ENCODE peak calls at places on chromosomes 11 and 22, in ten cellular contexts. One of them, this sample, is unnamed. For H3K4me1, the result is how much of the 10 kb centered on the place peaks cover.

GRCh38 chr11:34313099-34313517 is 44.7 kb downstream of the ABTB2 start:
- DNase-seq in fibroblast of lung: peak
- DNase-seq in CD8-positive, alpha-beta T cell: no peak
- DNase-seq in tibial nerve: no peak
- DNase-seq in transverse colon: no peak
- DNase-seq in endodermal cell: no peak
- DNase-seq in stomach: no peak
- DNase-seq in body of pancreas: no peak
- DNase-seq in heart left ventricle: peak
- DNase-seq in right lobe of liver: no peak
- DNase-seq in this sample: no peak

GRCh38 chr11:67056640-67057409 is at the start of gene RHOD:
- DNase-seq in tibial nerve: no peak
- DNase-seq in heart left ventricle: peak
- DNase-seq in endodermal cell: peak
- DNase-seq in fibroblast of lung: peak
- DNase-seq in right lobe of liver: peak
- DNase-seq in CD8-positive, alpha-beta T cell: peak
- DNase-seq in stomach: peak
- DNase-seq in transverse colon: peak
- DNase-seq in body of pancreas: peak
- DNase-seq in this sample: peak

GRCh38 chr11:63672156-63672463 is 934 bp upstream of the ATL3 start:
- DNase-seq in CD8-positive, alpha-beta T cell: no peak
- DNase-seq in transverse colon: no peak
- DNase-seq in stomach: no peak
- DNase-seq in right lobe of liver: no peak
- DNase-seq in body of pancreas: no peak
- DNase-seq in heart left ventricle: no peak
- DNase-seq in tibial nerve: no peak
- DNase-seq in endodermal cell: no peak
- DNase-seq in fibroblast of lung: no peak
- DNase-seq in this sample: no peak

GRCh38 chr11:47977651-47978050 is 2.7 kb upstream of the PTPRJ start:
- DNase-seq in CD8-positive, alpha-beta T cell: no peak
- DNase-seq in transverse colon: no peak
- DNase-seq in heart left ventricle: no peak
- DNase-seq in stomach: no peak
- DNase-seq in tibial nerve: no peak
- DNase-seq in right lobe of liver: no peak
- DNase-seq in body of pancreas: no peak
- DNase-seq in fibroblast of lung: no peak
- DNase-seq in endodermal cell: no peak
- DNase-seq in this sample: no peak

GRCh38 chr11:122441702-122442092 is 213.8 kb upstream of the UBASH3B start:
- DNase-seq in heart left ventricle: no peak
- DNase-seq in stomach: no peak
- DNase-seq in CD8-positive, alpha-beta T cell: no peak
- DNase-seq in endodermal cell: no peak
- DNase-seq in transverse colon: no peak
- DNase-seq in body of pancreas: no peak
- DNase-seq in tibial nerve: no peak
- DNase-seq in right lobe of liver: no peak
- DNase-seq in fibroblast of lung: no peak
- DNase-seq in this sample: no peak

GRCh38 chr11:99015634-99016454 is 4.9 kb upstream of the CNTN5 start:
- DNase-seq in right lobe of liver: no peak
- DNase-seq in stomach: no peak
- DNase-seq in tibial nerve: no peak
- DNase-seq in endodermal cell: no peak
- DNase-seq in fibroblast of lung: peak
- DNase-seq in transverse colon: no peak
- DNase-seq in heart left ventricle: no peak
- DNase-seq in CD8-positive, alpha-beta T cell: no peak
- DNase-seq in body of pancreas: no peak
- DNase-seq in this sample: peak

GRCh38 chr22:41290262-41291221 is 4.6 kb upstream of the RANGAP1 start:
- DNase-seq in tibial nerve: no peak
- DNase-seq in endodermal cell: peak
- DNase-seq in transverse colon: no peak
- DNase-seq in right lobe of liver: no peak
- DNase-seq in fibroblast of lung: peak
- DNase-seq in heart left ventricle: no peak
- DNase-seq in stomach: no peak
- DNase-seq in body of pancreas: no peak
- DNase-seq in CD8-positive, alpha-beta T cell: no peak
- DNase-seq in this sample: no peak

GRCh38 chr11:71165771-71166170 is 86.6 kb downstream of the SHANK2 start:
- DNase-seq in heart left ventricle: no peak
- DNase-seq in endodermal cell: peak
- DNase-seq in body of pancreas: no peak
- DNase-seq in right lobe of liver: no peak
- DNase-seq in stomach: no peak
- DNase-seq in fibroblast of lung: no peak
- DNase-seq in transverse colon: no peak
- DNase-seq in CD8-positive, alpha-beta T cell: no peak
- DNase-seq in tibial nerve: no peak
- DNase-seq in this sample: no peak

GRCh38 chr11:35723493-35724284 is 61.1 kb downstream of the TRIM44 start:
- DNase-seq in stomach: no peak
- DNase-seq in body of pancreas: no peak
- DNase-seq in transverse colon: no peak
- DNase-seq in endodermal cell: no peak
- DNase-seq in fibroblast of lung: peak
- DNase-seq in heart left ventricle: no peak
- DNase-seq in right lobe of liver: no peak
- DNase-seq in CD8-positive, alpha-beta T cell: no peak
- DNase-seq in tibial nerve: no peak
- DNase-seq in this sample: no peak

GRCh38 chr22:41308054-41308453 is 6.7 kb downstream of the ZC3H7B start:
- DNase-seq in CD8-positive, alpha-beta T cell: no peak
- DNase-seq in tibial nerve: no peak
- DNase-seq in body of pancreas: no peak
- DNase-seq in heart left ventricle: peak
- DNase-seq in stomach: no peak
- DNase-seq in transverse colon: no peak
- DNase-seq in endodermal cell: no peak
- DNase-seq in right lobe of liver: no peak
- DNase-seq in fibroblast of lung: peak
- DNase-seq in this sample: no peak

GRCh38 chr11:11621881-11622706 is at the start of gene GALNT18:
- DNase-seq in stomach: peak
- DNase-seq in heart left ventricle: peak
- DNase-seq in right lobe of liver: peak
- DNase-seq in CD8-positive, alpha-beta T cell: peak
- DNase-seq in endodermal cell: peak
- DNase-seq in transverse colon: peak
- DNase-seq in tibial nerve: peak
- DNase-seq in fibroblast of lung: peak
- DNase-seq in body of pancreas: peak
- DNase-seq in this sample: peak

GRCh38 chr11:74162688-74163467 is 7.9 kb downstream of the C2CD3 start:
- DNase-seq in fibroblast of lung: no peak
- DNase-seq in CD8-positive, alpha-beta T cell: no peak
- DNase-seq in endodermal cell: no peak
- DNase-seq in stomach: no peak
- DNase-seq in right lobe of liver: no peak
- DNase-seq in body of pancreas: no peak
- DNase-seq in heart left ventricle: no peak
- DNase-seq in transverse colon: no peak
- DNase-seq in tibial nerve: no peak
- DNase-seq in this sample: no peak

GRCh38 chr22:42644422-42645340 is 4.3 kb upstream of the ATP5MGL start:
- DNase-seq in tibial nerve: no peak
- DNase-seq in endodermal cell: peak
- DNase-seq in transverse colon: peak
- DNase-seq in heart left ventricle: peak
- DNase-seq in fibroblast of lung: peak
- DNase-seq in stomach: peak
- DNase-seq in CD8-positive, alpha-beta T cell: no peak
- DNase-seq in right lobe of liver: no peak
- DNase-seq in body of pancreas: peak
- DNase-seq in this sample: peak

GRCh38 chr22:20422965-20423635 is 14.5 kb downstream of the SCARF2 start:
- DNase-seq in CD8-positive, alpha-beta T cell: no peak
- DNase-seq in heart left ventricle: peak
- DNase-seq in tibial nerve: no peak
- DNase-seq in endodermal cell: no peak
- DNase-seq in right lobe of liver: peak
- DNase-seq in transverse colon: no peak
- DNase-seq in body of pancreas: peak
- DNase-seq in stomach: peak
- DNase-seq in fibroblast of lung: no peak
- DNase-seq in this sample: no peak

GRCh38 chr22:48450188-48450825 is 1377.4 kb downstream of the BRD1 start:
- DNase-seq in stomach: no peak
- DNase-seq in transverse colon: no peak
- DNase-seq in endodermal cell: no peak
- DNase-seq in CD8-positive, alpha-beta T cell: no peak
- DNase-seq in right lobe of liver: no peak
- DNase-seq in heart left ventricle: no peak
- DNase-seq in tibial nerve: no peak
- DNase-seq in body of pancreas: no peak
- DNase-seq in fibroblast of lung: no peak
- DNase-seq in this sample: no peak
- H3K4me1 ChIP-seq in stomach: under half
- H3K4me1 ChIP-seq in transverse colon: under half
- H3K4me1 ChIP-seq in endodermal cell: under half
- H3K4me1 ChIP-seq in CD8-positive, alpha-beta T cell: under half
- H3K4me1 ChIP-seq in right lobe of liver: under half
- H3K4me1 ChIP-seq in heart left ventricle: under half
- H3K4me1 ChIP-seq in tibial nerve: under half
- H3K4me1 ChIP-seq in body of pancreas: under half
- H3K4me1 ChIP-seq in fibroblast of lung: under half
- H3K4me1 ChIP-seq in this sample: under half

GRCh38 chr11:93248602-93249001 is 50.8 kb upstream of the SLC36A4 start:
- DNase-seq in endodermal cell: no peak
- DNase-seq in body of pancreas: no peak
- DNase-seq in CD8-positive, alpha-beta T cell: no peak
- DNase-seq in right lobe of liver: no peak
- DNase-seq in transverse colon: no peak
- DNase-seq in fibroblast of lung: no peak
- DNase-seq in heart left ventricle: no peak
- DNase-seq in tibial nerve: no peak
- DNase-seq in stomach: no peak
- DNase-seq in this sample: no peak
- TF ChIP-seq CTCF in endodermal cell: peak
- TF ChIP-seq CTCF in body of pancreas: no peak
- TF ChIP-seq CTCF in CD8-positive, alpha-beta T cell: no peak
- TF ChIP-seq CTCF in right lobe of liver: peak
- TF ChIP-seq CTCF in transverse colon: peak
- TF ChIP-seq CTCF in fibroblast of lung: peak
- TF ChIP-seq CTCF in heart left ventricle: no peak
- TF ChIP-seq CTCF in tibial nerve: no peak
- TF ChIP-seq CTCF in stomach: no peak
- TF ChIP-seq CTCF in this sample: no peak

DNA sequence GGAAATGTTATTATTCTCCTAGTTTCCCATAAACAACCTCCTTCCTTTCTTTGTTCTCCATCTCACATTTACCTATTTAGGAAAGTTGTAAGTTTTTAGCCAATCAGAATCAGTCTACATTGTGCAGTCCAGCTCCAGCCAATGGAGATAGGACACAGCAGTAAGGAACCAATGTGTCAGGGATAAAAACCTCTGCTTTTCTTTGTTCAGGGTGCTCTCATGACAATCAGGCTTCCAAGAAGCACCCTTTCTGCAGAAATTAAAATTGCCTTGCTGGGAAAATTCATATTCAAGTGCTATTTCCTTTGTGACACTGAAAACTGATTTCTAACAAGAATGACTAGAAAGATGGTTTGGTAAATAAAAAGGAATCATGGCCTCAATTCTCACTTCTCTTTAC is 14.6 kb downstream of the SCGB2A1 start:
- DNase-seq in body of pancreas: no peak
- DNase-seq in heart left ventricle: no peak
- DNase-seq in right lobe of liver: no peak
- DNase-seq in CD8-positive, alpha-beta T cell: no peak
- DNase-seq in fibroblast of lung: peak
- DNase-seq in stomach: no peak
- DNase-seq in tibial nerve: no peak
- DNase-seq in endodermal cell: no peak
- DNase-seq in transverse colon: no peak
- DNase-seq in this sample: no peak
- H3K4me1 ChIP-seq in body of pancreas: under half
- H3K4me1 ChIP-seq in heart left ventricle: under half
- H3K4me1 ChIP-seq in right lobe of liver: under half
- H3K4me1 ChIP-seq in CD8-positive, alpha-beta T cell: under half
- H3K4me1 ChIP-seq in fibroblast of lung: under half
- H3K4me1 ChIP-seq in stomach: under half
- H3K4me1 ChIP-seq in tibial nerve: under half
- H3K4me1 ChIP-seq in endodermal cell: under half
- H3K4me1 ChIP-seq in transverse colon: under half
- H3K4me1 ChIP-seq in this sample: under half

GRCh38 chr22:36985490-36985889 is 33.8 kb downstream of the TST start:
- DNase-seq in fibroblast of lung: no peak
- DNase-seq in CD8-positive, alpha-beta T cell: no peak
- DNase-seq in heart left ventricle: no peak
- DNase-seq in body of pancreas: no peak
- DNase-seq in right lobe of liver: no peak
- DNase-seq in endodermal cell: no peak
- DNase-seq in tibial nerve: no peak
- DNase-seq in transverse colon: no peak
- DNase-seq in stomach: no peak
- DNase-seq in this sample: no peak

GRCh38 chr22:36979511-36979910 is 39.7 kb downstream of the TST start:
- DNase-seq in body of pancreas: no peak
- DNase-seq in heart left ventricle: no peak
- DNase-seq in transverse colon: no peak
- DNase-seq in CD8-positive, alpha-beta T cell: no peak
- DNase-seq in stomach: no peak
- DNase-seq in tibial nerve: no peak
- DNase-seq in endodermal cell: no peak
- DNase-seq in fibroblast of lung: no peak
- DNase-seq in right lobe of liver: no peak
- DNase-seq in this sample: no peak

GRCh38 chr22:36981247-36981775 is 37.9 kb downstream of the TST start:
- DNase-seq in heart left ventricle: no peak
- DNase-seq in stomach: no peak
- DNase-seq in CD8-positive, alpha-beta T cell: no peak
- DNase-seq in transverse colon: no peak
- DNase-seq in body of pancreas: no peak
- DNase-seq in fibroblast of lung: no peak
- DNase-seq in endodermal cell: peak
- DNase-seq in tibial nerve: no peak
- DNase-seq in right lobe of liver: no peak
- DNase-seq in this sample: no peak

GRCh38 chr22:36979016-36979415 is 40.2 kb downstream of the TST start:
- DNase-seq in endodermal cell: no peak
- DNase-seq in CD8-positive, alpha-beta T cell: no peak
- DNase-seq in heart left ventricle: no peak
- DNase-seq in right lobe of liver: no peak
- DNase-seq in fibroblast of lung: no peak
- DNase-seq in body of pancreas: no peak
- DNase-seq in transverse colon: no peak
- DNase-seq in tibial nerve: no peak
- DNase-seq in stomach: no peak
- DNase-seq in this sample: no peak

DNA sequence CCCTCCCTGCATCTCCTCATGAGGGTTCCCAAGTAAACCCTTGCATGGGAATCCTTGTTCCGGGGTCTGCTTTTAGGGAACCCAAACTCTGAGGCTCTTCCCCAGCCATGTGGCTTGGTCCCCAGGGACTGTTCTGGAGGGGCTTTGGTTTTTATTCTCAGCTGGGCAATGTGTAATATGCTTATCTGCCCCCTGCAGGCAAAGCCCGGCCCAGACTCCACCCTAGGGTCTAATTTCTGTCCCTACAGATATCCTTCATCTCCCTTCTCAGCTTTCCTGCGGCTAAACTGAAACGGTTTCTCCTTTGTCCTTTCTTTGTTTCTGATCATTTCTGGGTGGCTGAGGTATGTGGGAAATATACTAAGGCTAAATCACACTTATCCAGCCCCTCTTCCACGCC is 37.1 kb downstream of the TST start:
- DNase-seq in tibial nerve: no peak
- DNase-seq in transverse colon: no peak
- DNase-seq in stomach: no peak
- DNase-seq in endodermal cell: no peak
- DNase-seq in heart left ventricle: no peak
- DNase-seq in right lobe of liver: no peak
- DNase-seq in fibroblast of lung: no peak
- DNase-seq in CD8-positive, alpha-beta T cell: no peak
- DNase-seq in body of pancreas: no peak
- DNase-seq in this sample: no peak
- TF ChIP-seq CTCF in tibial nerve: no peak
- TF ChIP-seq CTCF in transverse colon: no peak
- TF ChIP-seq CTCF in stomach: no peak
- TF ChIP-seq CTCF in endodermal cell: peak
- TF ChIP-seq CTCF in heart left ventricle: no peak
- TF ChIP-seq CTCF in right lobe of liver: no peak
- TF ChIP-seq CTCF in fibroblast of lung: no peak
- TF ChIP-seq CTCF in CD8-positive, alpha-beta T cell: no peak
- TF ChIP-seq CTCF in body of pancreas: no peak
- TF ChIP-seq CTCF in this sample: no peak

This sample was measured in testis.